ENCODE peak calls at places on chromosomes 11 and 22, in four cellular contexts. V is lung, X is foreskin fibroblast, F is fibroblast of pulmonary artery. I is an unnamed sample.

GRCh38 chr11:133919330-133920108 is 37.2 kb downstream of the IGSF9B start:
- DNase-seq in V (no peak), X (no peak), F (no peak), I (no peak)

GRCh38 chr11:63939351-63939920 is 634 bp downstream of the NAA40 start:
- DNase-seq in V (no peak), X (no peak), F (peak; percentile 37), I (no peak)

GRCh38 chr11:58286249-58286648 is 18.2 kb upstream of the OR10W1 start:
- DNase-seq in V (no peak), X (peak; percentile 5), F (peak; percentile 49), I (no peak)

GRCh38 chr22:41222846-41223507 is 17.8 kb downstream of the CHADL start:
- DNase-seq in V (no peak), X (no peak), F (no peak), I (no peak)

GRCh38 chr11:92893276-92893675 is 76.2 kb upstream of the MTNR1B start:
- DNase-seq in V (no peak), X (no peak), F (no peak), I (no peak)

GRCh38 chr11:36304349-36304748 is 8.3 kb downstream of the PRR5L start:
- DNase-seq in V (no peak), X (no peak), F (no peak), I (no peak)

GRCh38 chr11:57764972-57765371 is 3.4 kb downstream of the CTNND1 start:
- DNase-seq in V (no peak), X (no peak), F (no peak), I (no peak)

GRCh38 chr22:25066861-25067435 is 114.4 kb downstream of the KIAA1671 start:
- DNase-seq in V (no peak), X (no peak), F (no peak), I (no peak)

GRCh38 chr11:28585007-28585406 is 476.8 kb downstream of the METTL15 start:
- DNase-seq in V (no peak), X (no peak), F (peak; percentile 33), I (no peak)

GRCh38 chr22:17578129-17578754 is 14.9 kb downstream of the SLC25A18 start:
- DNase-seq in V (peak; percentile 69), X (peak; percentile 55), F (peak; percentile 69), I (no peak)

GRCh38 chr22:36761553-36762240 is 14.2 kb downstream of the IFT27 start:
- DNase-seq in V (no peak), X (no peak), F (no peak), I (no peak)

GRCh38 chr11:46122955-46123354 is 1.7 kb upstream of the PHF21A start:
- DNase-seq in V (no peak), X (peak; percentile 28), F (peak; percentile 46), I (no peak)

GRCh38 chr11:64238076-64238475 is 2.8 kb upstream of the FKBP2 start:
- DNase-seq in V (no peak), X (no peak), F (no peak), I (no peak)

GRCh38 chr11:42631223-42631843 is 680.5 kb upstream of the API5 start:
- DNase-seq in V (no peak), X (no peak), F (peak; percentile 22), I (no peak)
- TF ChIP-seq CTCF in V (no peak), X (no peak), F (no peak), I (no peak)

DNA sequence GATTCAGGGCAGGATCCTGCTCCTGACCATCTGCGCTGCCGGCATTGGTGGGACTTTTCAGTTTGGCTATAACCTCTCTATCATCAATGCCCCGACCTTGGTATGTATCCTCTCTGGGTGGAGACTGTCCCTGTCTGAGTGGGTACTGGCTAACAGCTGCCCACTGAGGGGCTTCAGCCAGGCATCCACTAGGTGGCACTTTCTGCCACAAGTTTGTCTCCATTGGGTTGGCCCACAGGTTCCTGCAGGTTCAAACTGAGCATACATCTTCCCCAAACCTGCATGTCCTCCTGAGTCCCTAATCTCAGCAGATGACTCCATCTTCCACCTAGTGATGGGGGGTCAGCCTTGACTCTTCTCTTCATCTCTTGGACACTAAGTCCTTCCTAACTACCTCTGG is 4.4 kb downstream of the SLC2A11 start:
- DNase-seq in V (peak; percentile 45), X (no peak), F (peak; percentile 71), I (no peak)
- TF ChIP-seq CTCF in V (peak; percentile 27), X (peak; percentile 67), F (peak; percentile 84), I (peak; percentile 59)

DNA sequence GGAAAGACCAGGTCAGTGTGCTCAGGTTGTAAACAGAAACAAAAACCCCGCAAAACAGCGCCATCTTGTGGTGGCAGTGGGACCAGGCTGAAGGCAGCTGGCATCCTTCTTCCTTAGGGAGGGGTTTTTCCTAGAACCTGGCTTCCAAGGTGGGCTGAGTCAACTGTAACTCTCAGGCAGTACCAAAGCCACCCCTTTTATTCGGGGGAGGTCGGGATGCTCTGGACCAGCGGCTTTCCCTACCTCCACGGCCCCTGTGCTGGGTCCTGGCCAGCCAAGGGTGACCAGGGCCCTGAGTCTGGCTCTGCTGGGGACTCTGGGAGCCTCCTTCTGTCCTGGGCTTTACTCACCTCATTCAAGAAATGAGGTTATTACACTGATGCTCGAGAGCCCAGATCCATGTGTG is 69.5 kb upstream of the FGF3 start:
- DNase-seq in V (peak; percentile 69), X (peak; percentile 35), F (peak; percentile 65), I (peak; percentile 16)
- TF ChIP-seq CTCF in V (peak; percentile 56), X (peak; percentile 89), F (peak; percentile 98), I (peak; percentile 95)

GRCh38 chr11:33949201-33949913 is 57.5 kb upstream of the LMO2 start:
- DNase-seq in V (no peak), X (no peak), F (no peak), I (no peak)

GRCh38 chr11:33956611-33957010 is 64.7 kb upstream of the LMO2 start:
- DNase-seq in V (no peak), X (no peak), F (no peak), I (no peak)

GRCh38 chr11:33957304-33957917 is 65.5 kb upstream of the LMO2 start:
- DNase-seq in V (no peak), X (no peak), F (no peak), I (no peak)

GRCh38 chr11:33952805-33953204 is 60.9 kb upstream of the LMO2 start:
- DNase-seq in V (no peak), X (no peak), F (no peak), I (no peak)

GRCh38 chr11:33953289-33953688 is 61.4 kb upstream of the LMO2 start:
- DNase-seq in V (no peak), X (no peak), F (no peak), I (no peak)
- TF ChIP-seq CTCF in V (no peak), X (no peak), F (no peak), I (no peak)

DNA sequence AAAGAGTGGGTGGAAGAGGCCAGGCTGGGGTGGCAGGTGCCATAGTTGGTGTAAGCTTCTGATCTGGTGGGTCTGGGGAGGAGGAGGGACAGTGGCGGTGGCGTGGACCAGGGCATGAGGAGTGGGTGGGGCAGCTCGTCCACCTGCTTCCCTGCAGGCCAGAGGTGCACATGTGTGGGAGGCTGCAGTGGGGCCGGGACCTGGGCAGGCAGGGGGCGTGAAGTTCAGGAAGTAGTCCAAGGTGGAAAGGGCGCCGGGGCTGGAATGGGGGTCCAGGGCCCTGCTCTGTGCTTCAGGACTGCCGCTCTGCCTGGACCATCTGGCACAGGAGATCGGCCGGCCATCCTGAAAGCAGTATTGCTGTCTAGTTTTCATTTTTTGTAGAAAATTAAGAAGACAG is 15.9 kb downstream of the RIBC2 start:
- DNase-seq in V (no peak), X (no peak), F (no peak), I (no peak)
- TF ChIP-seq CTCF in V (no peak), X (no peak), F (no peak), I (no peak)

GRCh38 chr11:108906329-108906728 is 241.5 kb downstream of the DDX10 start:
- DNase-seq in V (no peak), X (peak; percentile 93), F (peak; percentile 62), I (peak; percentile 10)
- TF ChIP-seq CTCF in V (no peak), X (no peak), F (no peak), I (no peak)

GRCh38 chr11:12102588-12103410 is 7.6 kb upstream of the MICAL2 start:
- DNase-seq in V (no peak), X (no peak), F (no peak), I (no peak)
- TF ChIP-seq CTCF in V (no peak), X (peak; percentile 15), F (peak; percentile 9), I (no peak)

GRCh38 chr22:49701380-49702067 is 126.1 kb downstream of the BRD1 start:
- DNase-seq in V (no peak), X (no peak), F (no peak), I (no peak)
- TF ChIP-seq CTCF in V (no peak), X (peak; percentile 28), F (peak; percentile 33), I (peak; percentile 5)

I was measured in AG09319.